ENCODE peak calls at places on chromosomes 11 and 22, in seven cellular contexts. T is glutamatergic neuron, Z is H1, W is WTC11, P is A549, V is left ventricle myocardium inferior, G is endothelial cell of umbilical vein. I is an unnamed sample.

GRCh38 chr22:22201925-22202343 is 42.7 kb upstream of the VPREB1 start:
- DNase-seq in V (no peak), G (no peak), P (no peak), Z (no peak), T (no peak), W (no peak), I (no peak)

GRCh38 chr22:42683599-42684283 is 34.5 kb upstream of the CYB5R3 start:
- DNase-seq in V (peak), Z (no peak), W (no peak), G (no peak), P (no peak), T (peak), I (no peak)

GRCh38 chr22:29716814-29717213 is 3.0 kb upstream of the CABP7 start:
- DNase-seq in Z (peak), P (no peak), G (peak), V (peak), T (no peak), W (peak), I (no peak)

GRCh38 chr22:39098026-39098425 is 982 bp downstream of the APOBEC3H start:
- DNase-seq in T (no peak), G (no peak), V (no peak), P (no peak), W (peak), Z (no peak), I (no peak)

GRCh38 chr22:26464312-26464711 is 19.3 kb downstream of the HPS4 start:
- DNase-seq in W (no peak), V (peak), T (no peak), P (no peak), G (peak), Z (no peak), I (no peak)

GRCh38 chr22:16824718-16825687 is at the start of gene XKR3:
- DNase-seq in V (no peak), Z (no peak), G (no peak), P (no peak), W (no peak), T (no peak), I (no peak)

GRCh38 chr11:130891326-130891725 is 25.0 kb downstream of the SNX19 start:
- DNase-seq in W (no peak), V (no peak), P (no peak), G (peak), Z (no peak), T (no peak), I (no peak)

GRCh38 chr11:77113382-77114088 is 10.9 kb downstream of the OMP start:
- DNase-seq in T (peak), W (peak), Z (peak), V (no peak), G (peak), P (peak), I (no peak)

GRCh38 chr11:2551131-2551530 is 106.3 kb downstream of the KCNQ1 start:
- DNase-seq in W (no peak), T (no peak), G (no peak), Z (no peak), P (no peak), V (no peak), I (no peak)

GRCh38 chr22:44260216-44261035 is 52.3 kb downstream of the SHISAL1 start:
- DNase-seq in G (no peak), V (no peak), W (peak), Z (peak), T (no peak), P (no peak), I (peak)

GRCh38 chr11:47946682-47947575 is 33.4 kb upstream of the PTPRJ start:
- DNase-seq in Z (no peak), T (no peak), V (peak), G (peak), W (no peak), P (peak), I (no peak)

GRCh38 chr11:73323464-73323863 is 15.4 kb downstream of the ARHGEF17 start:
- DNase-seq in G (peak), W (peak), V (peak), T (peak), Z (peak), P (no peak), I (no peak)

GRCh38 chr22:46965552-46966494 is 203.4 kb downstream of the TBC1D22A start:
- DNase-seq in T (no peak), V (no peak), G (no peak), Z (no peak), P (no peak), W (no peak), I (no peak)

GRCh38 chr22:21674611-21675010 is 8.8 kb downstream of the PPIL2 start:
- DNase-seq in G (no peak), Z (no peak), W (no peak), T (no peak), V (no peak), P (no peak), I (no peak)

GRCh38 chr11:71935338-71935925 is 6.6 kb downstream of the RNF121 start:
- DNase-seq in G (peak), V (no peak), P (no peak), W (no peak), T (no peak), Z (no peak), I (no peak)

GRCh38 chr11:79025622-79026021 is 415.2 kb downstream of the TENM4 start:
- DNase-seq in Z (no peak), W (no peak), G (no peak), V (no peak), T (no peak), P (no peak), I (no peak)

GRCh38 chr11:2797181-2797711 is 88.3 kb downstream of the CDKN1C start:
- DNase-seq in G (no peak), Z (peak), V (peak), T (peak), W (peak), P (no peak), I (peak)

GRCh38 chr11:59097113-59097708 is 9.8 kb upstream of the FAM111B start:
- DNase-seq in W (peak), V (peak), P (no peak), Z (peak), T (peak), G (peak), I (peak)

GRCh38 chr22:40323681-40324083 is 22.6 kb upstream of the ADSL start:
- DNase-seq in T (no peak), Z (no peak), P (no peak), G (no peak), V (no peak), W (no peak), I (no peak)

GRCh38 chr22:40322818-40323447 is 23.4 kb upstream of the ADSL start:
- DNase-seq in G (no peak), W (no peak), V (no peak), T (no peak), Z (no peak), P (no peak), I (no peak)

GRCh38 chr22:40326905-40327735 is 19.2 kb upstream of the ADSL start:
- DNase-seq in T (no peak), W (no peak), V (no peak), Z (no peak), P (no peak), G (peak), I (no peak)

GRCh38 chr22:40325315-40325714 is 21.0 kb upstream of the ADSL start:
- DNase-seq in P (no peak), G (no peak), V (no peak), W (no peak), Z (no peak), T (no peak), I (no peak)

DNA sequence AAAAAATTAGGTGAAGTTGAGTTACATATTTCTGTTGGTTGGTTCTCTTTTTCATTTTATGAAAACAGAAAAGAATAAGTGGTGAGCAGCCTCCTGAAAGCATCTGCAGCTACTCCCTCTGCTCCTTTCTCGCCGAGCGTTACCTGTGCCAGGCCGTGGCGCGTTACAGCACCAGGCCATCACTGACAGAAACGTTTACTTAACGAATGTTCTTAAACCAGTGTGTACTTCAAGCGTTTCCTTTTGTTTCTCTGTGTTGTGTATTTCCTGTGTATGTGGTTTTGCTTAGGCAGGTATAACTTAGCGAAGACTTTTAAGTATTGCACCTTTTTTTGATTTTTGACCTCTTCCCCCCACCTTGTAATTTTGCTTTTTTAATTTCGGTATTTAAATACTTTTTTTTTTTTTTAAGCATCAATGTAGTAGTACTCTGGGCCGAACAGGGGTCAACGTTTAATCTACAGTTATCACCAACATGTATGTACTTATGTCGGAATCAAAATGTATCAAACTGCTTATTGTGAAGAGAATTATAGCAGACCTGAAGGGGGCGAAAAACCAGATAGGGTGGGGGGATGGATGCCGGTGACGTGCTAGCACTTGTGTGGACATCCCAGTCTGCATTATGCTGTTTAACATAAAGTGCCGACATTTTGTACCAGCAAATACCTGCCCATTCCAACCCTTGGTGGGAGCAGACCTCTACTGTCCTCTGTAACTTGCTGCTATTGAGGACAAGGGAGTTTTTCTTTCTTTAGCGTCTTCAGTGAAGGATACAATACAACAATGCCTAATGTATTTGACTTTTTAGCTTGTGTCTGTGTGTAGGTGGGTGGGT is 21.6 kb upstream of the ADSL start:
- DNase-seq in Z (no peak), V (no peak), P (no peak), T (no peak), G (no peak), W (no peak), I (no peak)
- TF ChIP-seq CTCF in Z (no peak), V (no peak), P (no peak), T (no peak), G (no peak), W (no peak), I (no peak)

GRCh38 chr11:75576445-75577049 is 14.5 kb downstream of the SERPINH1 start:
- DNase-seq in Z (no peak), V (no peak), W (peak), P (no peak), T (no peak), G (peak), I (peak)

GRCh38 chr11:75578977-75579376 is 16.9 kb downstream of the SERPINH1 start:
- DNase-seq in Z (no peak), P (no peak), G (no peak), T (no peak), W (no peak), V (no peak), I (no peak)

GRCh38 chr11:75576017-75576416 is 14.0 kb downstream of the SERPINH1 start:
- DNase-seq in Z (no peak), W (no peak), G (no peak), V (no peak), P (no peak), T (no peak), I (no peak)

GRCh38 chr11:75574698-75575265 is 12.7 kb downstream of the SERPINH1 start:
- DNase-seq in W (no peak), P (no peak), V (no peak), T (no peak), Z (no peak), G (no peak), I (no peak)

DNA sequence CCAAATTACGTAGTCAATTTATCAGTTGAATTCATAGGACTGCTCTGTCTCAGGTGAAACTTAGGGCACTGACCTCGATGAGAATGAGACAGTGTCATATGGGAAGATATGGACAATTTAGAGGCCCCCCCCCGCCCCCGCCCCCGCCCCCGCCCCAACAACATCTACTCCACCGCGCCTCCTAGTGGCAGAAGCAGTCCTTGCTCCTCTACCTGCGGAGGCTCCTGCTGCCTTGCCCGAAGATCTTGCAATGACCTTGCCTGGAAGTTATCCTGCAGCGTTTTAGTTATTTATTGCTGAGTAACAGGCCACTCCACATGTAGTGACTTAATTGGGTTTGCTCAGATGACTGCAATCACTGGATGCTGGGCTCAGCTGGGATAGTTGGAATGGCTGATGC is 15.1 kb downstream of the SERPINH1 start:
- DNase-seq in V (no peak), Z (peak), W (peak), P (peak), T (peak), G (no peak), I (peak)
- TF ChIP-seq CTCF in V (peak), Z (peak), W (peak), P (peak), T (peak), G (peak), I (peak)

GRCh38 chr11:25737071-25737675 is 594.8 kb upstream of the ANO3 start:
- DNase-seq in W (no peak), G (no peak), V (no peak), Z (no peak), T (no peak), P (no peak), I (no peak)

GRCh38 chr11:25733777-25734176 is 598.2 kb upstream of the ANO3 start:
- DNase-seq in T (no peak), G (no peak), W (no peak), P (no peak), V (no peak), Z (no peak), I (no peak)

DNA sequence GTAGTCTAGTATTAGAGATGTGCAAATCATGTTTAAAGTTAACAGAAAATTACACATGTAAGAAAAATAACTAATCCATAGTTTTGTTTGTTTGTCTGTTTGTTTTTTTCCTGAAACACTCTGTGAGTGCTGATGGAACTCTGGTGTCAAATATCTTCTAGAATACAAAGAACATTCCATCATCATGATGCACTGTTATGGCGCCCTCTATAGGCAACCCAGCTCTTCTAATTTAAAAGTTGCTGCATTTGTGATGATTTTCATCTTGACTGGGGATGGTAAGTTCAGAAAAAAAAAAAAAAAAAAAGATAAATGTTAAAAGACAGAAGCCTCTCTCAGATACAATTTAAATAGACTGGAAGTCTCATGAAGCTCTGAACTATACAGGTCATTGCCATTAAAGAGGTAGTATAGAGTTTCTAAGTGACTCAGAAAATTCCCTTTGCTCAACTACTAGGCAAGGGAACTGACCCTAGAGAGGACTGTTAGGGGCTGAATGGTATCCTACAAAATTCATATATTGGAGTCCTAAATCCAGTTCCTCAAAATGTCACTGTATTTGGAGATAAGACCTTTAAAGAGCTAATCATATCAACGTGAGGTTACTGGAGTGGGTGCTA is 597.2 kb upstream of the ANO3 start:
- DNase-seq in W (no peak), Z (no peak), V (no peak), T (no peak), P (no peak), G (no peak), I (no peak)
- TF ChIP-seq CTCF in W (no peak), Z (peak), V (peak), T (peak), P (no peak), G (no peak), I (no peak)

GRCh38 chr11:62233730-62234129 is 8.3 kb upstream of the SCGB1D2 start:
- DNase-seq in G (no peak), W (no peak), V (no peak), P (no peak), T (no peak), Z (no peak), I (no peak)
- TF ChIP-seq CTCF in G (no peak), W (no peak), V (no peak), P (no peak), T (no peak), Z (no peak), I (no peak)

DNA sequence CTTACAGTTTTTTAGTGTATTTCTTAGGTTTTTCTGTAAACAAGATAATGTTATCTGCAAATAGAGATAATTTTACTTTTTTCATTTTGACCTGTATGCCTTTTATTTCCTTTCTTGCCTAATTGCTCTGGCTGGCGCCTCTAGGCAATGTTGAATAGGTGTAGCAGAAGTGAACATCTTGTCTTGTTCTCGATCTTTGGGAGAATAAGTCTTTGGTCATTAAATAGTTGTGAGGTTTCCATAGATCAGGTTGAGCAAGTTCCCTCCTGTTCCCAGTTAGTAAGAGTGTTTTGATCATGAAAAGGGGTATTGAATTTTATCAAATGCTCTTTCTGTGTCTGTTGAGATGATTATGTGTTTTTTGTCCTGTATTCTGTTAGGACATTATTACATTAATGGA is 24.0 kb downstream of the PIH1D2 start:
- DNase-seq in V (no peak), P (no peak), T (no peak), G (no peak), Z (no peak), W (no peak), I (no peak)
- TF ChIP-seq CTCF in V (no peak), P (no peak), T (no peak), G (no peak), Z (no peak), W (no peak), I (no peak)

GRCh38 chr22:48559647-48560388 is 1267.9 kb downstream of the BRD1 start:
- DNase-seq in Z (no peak), P (no peak), W (no peak), G (no peak), V (no peak), T (peak), I (no peak)
- TF ChIP-seq CTCF in Z (no peak), P (no peak), W (no peak), G (no peak), V (no peak), T (no peak), I (no peak)

GRCh38 chr11:787084-787675 is 2.7 kb downstream of the CEND1 start:
- DNase-seq in Z (no peak), W (no peak), G (no peak), P (no peak), V (no peak), T (no peak), I (no peak)

GRCh38 chr11:786235-787083 is 3.4 kb downstream of the CEND1 start:
- DNase-seq in P (no peak), T (no peak), V (no peak), G (no peak), W (no peak), Z (no peak), I (no peak)

GRCh38 chr11:779955-780532 is 2.8 kb upstream of the GATD1 start:
- DNase-seq in Z (no peak), V (no peak), T (peak), P (no peak), G (no peak), W (no peak), I (no peak)

GRCh38 chr11:782264-783174 is 5.2 kb upstream of the GATD1 start:
- DNase-seq in P (no peak), T (peak), Z (no peak), G (no peak), W (no peak), V (no peak), I (no peak)

GRCh38 chr11:783581-784015 is 6.3 kb downstream of the CEND1 start:
- DNase-seq in P (no peak), W (peak), G (peak), T (peak), V (peak), Z (peak), I (no peak)
- TF ChIP-seq CTCF in P (no peak), W (peak), G (peak), T (peak), V (peak), Z (peak), I (no peak)

GRCh38 chr11:65152157-65152556 is 17.8 kb upstream of the SYVN1 start:
- DNase-seq in G (no peak), P (no peak), W (no peak), V (no peak), Z (no peak), T (no peak), I (no peak)

GRCh38 chr11:65147352-65148075 is 13.2 kb upstream of the SYVN1 start:
- DNase-seq in W (no peak), P (no peak), V (no peak), T (no peak), G (no peak), Z (no peak), I (no peak)

GRCh38 chr11:65151500-65151899 is 17.2 kb upstream of the SYVN1 start:
- DNase-seq in W (no peak), Z (no peak), T (no peak), P (no peak), G (no peak), V (no peak), I (no peak)

GRCh38 chr11:65150513-65151271 is 16.4 kb upstream of the SYVN1 start:
- DNase-seq in Z (no peak), T (no peak), G (peak), P (peak), V (peak), W (no peak), I (no peak)

DNA sequence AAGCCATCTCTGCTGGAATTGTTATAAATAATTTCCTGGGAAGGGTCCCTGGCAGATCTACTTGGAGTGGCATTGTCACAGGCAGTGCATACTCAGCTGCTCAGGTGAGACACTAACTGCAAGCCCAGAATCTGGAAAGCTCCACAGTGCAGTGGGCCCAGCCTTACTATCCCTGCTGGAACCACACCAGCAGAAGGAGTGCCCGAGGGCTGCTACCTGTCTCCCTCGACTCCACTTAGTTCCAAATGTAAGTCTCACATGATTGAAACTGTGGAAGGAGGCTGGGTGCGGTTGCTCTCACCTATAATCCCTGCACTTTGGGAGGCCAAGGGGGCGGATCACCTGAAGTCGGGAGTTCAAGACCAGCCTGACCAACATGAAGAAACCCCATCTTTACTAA is 14.3 kb upstream of the SYVN1 start:
- DNase-seq in T (no peak), G (no peak), V (no peak), Z (no peak), P (no peak), W (no peak), I (no peak)
- TF ChIP-seq CTCF in T (no peak), G (no peak), V (no peak), Z (no peak), P (no peak), W (no peak), I (no peak)

I was measured in natural killer cell.